ENCODE peak calls at places on chromosomes 11 and 22, in six cellular contexts. D, F, P, L, H and M are unnamed samples.
A peak's percentile ranks its signal among the peaks of the same experiment; 100 is the strongest.

GRCh38 chr22:39773976-39774539 is 119.5 kb downstream of the ENTHD1 start:
- DNase-seq in L (peak; percentile 18), P (no peak), F (peak; percentile 0), H (no peak), D (peak; percentile 74), M (no peak)

GRCh38 chr22:49905465-49905864 is 12.8 kb downstream of the ALG12 start:
- DNase-seq in L (no peak), H (no peak), F (no peak), D (no peak), P (no peak), M (no peak)

GRCh38 chr22:37234736-37235711 is 9.0 kb downstream of the RAC2 start:
- DNase-seq in D (no peak), L (no peak), P (no peak), F (no peak), H (no peak), M (no peak)

GRCh38 chr11:65301491-65302329 is 13.0 kb upstream of the CDC42EP2 start:
- DNase-seq in H (peak; percentile 76), L (peak; percentile 76), P (no peak), F (peak; percentile 50), D (peak; percentile 72), M (peak; percentile 85)

GRCh38 chr11:41989173-41989572 is 529.7 kb upstream of the LRRC4C start:
- DNase-seq in H (no peak), L (no peak), F (no peak), P (no peak), D (no peak), M (no peak)

GRCh38 chr22:24486501-24486921 is 8.6 kb upstream of the UPB1 start:
- DNase-seq in H (no peak), L (peak; percentile 50), D (no peak), F (peak; percentile 82), P (no peak), M (no peak)

GRCh38 chr11:125128450-125128849 is 17.0 kb upstream of the TMEM218 start:
- DNase-seq in D (no peak), H (no peak), L (peak; percentile 34), P (no peak), F (peak; percentile 93), M (no peak)

GRCh38 chr11:70503878-70504240 is 105.5 kb downstream of the CTTN start:
- DNase-seq in H (no peak), F (no peak), P (no peak), D (peak; percentile 52), L (peak; percentile 10), M (peak; percentile 54)

GRCh38 chr22:19086944-19087343 is 35.3 kb downstream of the DGCR2 start:
- DNase-seq in D (no peak), F (peak; percentile 69), L (peak; percentile 54), P (no peak), H (no peak), M (no peak)

GRCh38 chr11:132962026-132962425 is 570.3 kb downstream of the OPCML start:
- DNase-seq in L (no peak), H (no peak), D (no peak), F (peak; percentile 72), P (no peak), M (no peak)

GRCh38 chr11:45247433-45247832 is 38.7 kb downstream of the SYT13 start:
- DNase-seq in F (no peak), L (no peak), D (no peak), P (no peak), H (no peak), M (no peak)

GRCh38 chr11:73225851-73226250 is 7.8 kb downstream of the P2RY2 start:
- DNase-seq in H (no peak), P (no peak), F (no peak), D (no peak), L (no peak), M (no peak)

GRCh38 chr11:66546966-66547661 is 411 bp downstream of the ACTN3 start:
- DNase-seq in P (peak; percentile 29), L (no peak), D (peak; percentile 38), F (no peak), H (peak; percentile 75), M (no peak)

GRCh38 chr11:122754553-122755322 is 83.6 kb upstream of the CRTAM start:
- DNase-seq in P (no peak), H (peak; percentile 52), L (peak; percentile 34), D (peak; percentile 77), F (no peak), M (peak; percentile 41)

GRCh38 chr11:67356551-67356866 is 3.2 kb upstream of the POLD4 start:
- DNase-seq in P (no peak), F (no peak), H (no peak), L (no peak), D (no peak), M (no peak)

GRCh38 chr11:134640536-134640935 is 228.5 kb upstream of the B3GAT1 start:
- DNase-seq in H (no peak), D (no peak), L (no peak), F (no peak), P (no peak), M (no peak)

GRCh38 chr11:18878211-18878610 is 61.0 kb downstream of the MRGPRX1 start:
- DNase-seq in H (no peak), D (no peak), F (no peak), L (no peak), P (no peak), M (no peak)

DNA sequence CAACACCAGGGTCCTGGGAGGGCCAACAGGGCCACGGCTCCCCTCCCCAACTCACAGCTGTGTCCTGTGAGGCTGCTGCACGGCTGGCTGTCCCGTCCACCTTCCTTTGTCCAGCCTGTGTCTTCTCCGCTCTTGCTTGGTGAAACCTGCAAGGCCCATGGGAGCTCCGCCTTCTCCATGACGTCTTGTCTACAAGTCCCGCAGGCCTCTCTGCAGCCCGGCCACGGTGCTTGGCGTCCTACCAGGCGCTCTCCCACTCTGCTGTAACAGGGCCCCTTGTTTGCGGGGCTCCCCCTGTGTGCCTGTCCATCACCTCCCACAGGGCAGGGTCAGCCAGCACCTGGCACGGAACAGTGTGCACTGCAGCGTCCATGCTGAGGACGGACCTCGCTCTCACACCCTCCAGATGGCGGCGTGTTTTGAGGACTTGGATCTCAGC is 866.8 kb downstream of the TBC1D22A start:
- DNase-seq in D (no peak), P (no peak), F (no peak), L (no peak), H (no peak), M (no peak)
- H2BK15ac ChIP-seq in D (no peak overlapping the region), P (no peak overlapping the region), F (no peak overlapping the region), L (no peak overlapping the region), H (no peak overlapping the region), M (no peak overlapping the region)

DNA sequence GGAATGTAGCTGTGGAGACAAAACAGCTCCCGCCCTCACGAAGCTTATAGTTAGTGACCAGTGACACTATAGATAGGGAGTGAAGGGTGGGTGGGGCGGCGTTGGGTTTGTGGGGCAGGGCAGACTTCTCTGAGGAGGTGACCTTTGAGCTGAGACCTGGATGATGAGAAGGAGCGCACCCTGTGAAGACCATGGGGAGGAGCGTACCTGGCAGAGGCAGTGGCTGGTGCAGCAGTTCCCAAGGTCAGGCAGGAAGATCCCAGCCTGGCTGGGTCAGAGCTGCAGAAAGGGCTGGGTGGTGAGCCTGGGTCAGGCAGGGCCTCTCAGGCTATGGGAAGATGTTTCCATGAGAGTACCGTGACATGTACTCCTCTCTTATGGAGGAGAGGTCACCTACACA is 135.0 kb upstream of the RCN1 start:
- DNase-seq in P (no peak), D (no peak), F (no peak), H (no peak), L (no peak), M (no peak)
- H3K4ac ChIP-seq in P (no peak overlapping the region), D (no peak overlapping the region), F (no peak overlapping the region), H (no peak overlapping the region), L (no peak overlapping the region), M (no peak overlapping the region)

GRCh38 chr11:10092426-10092825 is 201.6 kb downstream of the SBF2 start:
- DNase-seq in F (no peak), L (no peak), P (no peak), H (no peak), D (no peak), M (no peak)

GRCh38 chr11:10087186-10087585 is 206.8 kb downstream of the SBF2 start:
- DNase-seq in D (no peak), L (peak; percentile 72), H (no peak), P (no peak), F (no peak), M (no peak)

GRCh38 chr11:10091314-10092045 is 202.5 kb downstream of the SBF2 start:
- DNase-seq in D (no peak), L (no peak), P (no peak), H (no peak), F (peak; percentile 19), M (no peak)

GRCh38 chr11:10087621-10088225 is 206.3 kb downstream of the SBF2 start:
- DNase-seq in P (no peak), L (no peak), F (no peak), H (no peak), D (no peak), M (no peak)
- H2BK15ac ChIP-seq in P (no peak overlapping the region), L (no peak overlapping the region), F (no peak overlapping the region), H (no peak overlapping the region), D (no peak overlapping the region), M (no peak overlapping the region)

GRCh38 chr22:44711701-44712100 is 9.7 kb downstream of the PRR5 start:
- DNase-seq in L (no peak), H (no peak), D (no peak), P (no peak), F (no peak), M (no peak)

GRCh38 chr22:44707752-44708151 is 5.7 kb downstream of the PRR5 start:
- DNase-seq in F (peak; percentile 70), L (no peak), D (no peak), H (no peak), P (no peak), M (no peak)

GRCh38 chr22:44711236-44711560 is 9.2 kb downstream of the PRR5 start:
- DNase-seq in H (no peak), L (no peak), D (no peak), P (no peak), F (no peak), M (no peak)

GRCh38 chr22:44710474-44711235 is 8.7 kb downstream of the PRR5 start:
- DNase-seq in H (no peak), L (no peak), P (no peak), D (no peak), F (no peak), M (no peak)

GRCh38 chr22:44709881-44710400 is 7.9 kb downstream of the PRR5 start:
- DNase-seq in P (no peak), H (no peak), F (no peak), D (no peak), L (no peak), M (no peak)
- H3K4ac ChIP-seq in P (no peak overlapping the region), H (no peak overlapping the region), F (no peak overlapping the region), D (no peak overlapping the region), L (no peak overlapping the region), M (no peak overlapping the region)